ENCODE peak calls at places on chromosomes 3 and 15, in five cellular contexts. V is left ventricle myocardium inferior, I is psoas muscle, U is tibial artery, S is endothelial cell of umbilical vein. X is an unnamed sample.

GRCh38 chr3:14885307-14885706 is 62.1 kb upstream of the NR2C2 start:
- DNase-seq in I (no peak), U (no peak), S (no peak), V (no peak), X (no peak)

GRCh38 chr3:3782469-3782868 is 16.8 kb upstream of the LRRN1 start:
- DNase-seq in V (no peak), I (no peak), U (no peak), S (no peak), X (no peak)

GRCh38 chr3:189355481-189356201 is 183.9 kb downstream of the TPRG1 start:
- DNase-seq in I (no peak), V (no peak), U (no peak), S (no peak), X (peak)

GRCh38 chr15:80153900-80154299 is 1.1 kb downstream of the FAH start:
- DNase-seq in U (no peak), I (peak), V (no peak), S (no peak), X (no peak)

GRCh38 chr3:74891312-74891711 is 276.9 kb upstream of the CNTN3 start:
- DNase-seq in S (no peak), V (no peak), U (no peak), I (no peak), X (no peak)

GRCh38 chr3:170751083-170751893 is 118.7 kb downstream of the RPL22L1 start:
- DNase-seq in I (peak), V (peak), S (peak), U (peak), X (peak)

GRCh38 chr3:27376109-27376772 is 7.1 kb upstream of the NEK10 start:
- DNase-seq in U (no peak), S (no peak), I (no peak), V (no peak), X (no peak)

GRCh38 chr15:35690698-35691116 is 144.7 kb upstream of the DPH6 start:
- DNase-seq in U (peak), S (peak), V (no peak), I (no peak), X (peak)

GRCh38 chr15:99239545-99240198 is 9.7 kb downstream of the TTC23 start:
- DNase-seq in V (no peak), U (no peak), S (peak), I (no peak), X (no peak)

GRCh38 chr3:184289426-184289938 is 9.6 kb upstream of the PSMD2 start:
- DNase-seq in S (peak), V (peak), I (peak), U (no peak), X (no peak)

GRCh38 chr15:43977072-43977884 is 150.5 kb downstream of the WDR76 start:
- DNase-seq in V (no peak), S (peak), U (no peak), I (no peak), X (no peak)

GRCh38 chr3:156676467-156677119 is 2.2 kb downstream of the TIPARP start:
- DNase-seq in V (no peak), S (no peak), I (no peak), U (no peak), X (no peak)

GRCh38 chr15:38068600-38068999 is 134.2 kb downstream of the TMCO5A start:
- DNase-seq in I (no peak), S (no peak), U (no peak), V (no peak), X (no peak)

GRCh38 chr3:186825294-186825821 is 17.2 kb upstream of the ADIPOQ start:
- DNase-seq in I (no peak), U (no peak), V (no peak), S (no peak), X (no peak)

GRCh38 chr3:41026394-41027177 is 172.7 kb upstream of the CTNNB1 start:
- DNase-seq in S (peak), U (peak), V (peak), I (peak), X (peak)

GRCh38 chr3:124784686-124785382 is 54.6 kb downstream of the UMPS start:
- DNase-seq in I (peak), S (no peak), V (no peak), U (no peak), X (no peak)

GRCh38 chr3:172776049-172776717 is 25.7 kb downstream of the ECT2 start:
- DNase-seq in V (no peak), S (no peak), U (no peak), I (no peak), X (no peak)

GRCh38 chr3:61730058-61730457 is 168.7 kb downstream of the PTPRG start:
- DNase-seq in S (no peak), U (no peak), I (peak), V (no peak), X (no peak)

GRCh38 chr3:46282041-46282440 is 39.8 kb downstream of the CCR3 start:
- DNase-seq in I (no peak), S (no peak), U (no peak), V (no peak), X (no peak)

GRCh38 chr15:51681303-51681963 is at the start of gene SCG3:
- DNase-seq in V (peak), I (peak), U (peak), S (peak), X (peak)

GRCh38 chr3:30810617-30811016 is 83.8 kb downstream of the GADL1 start:
- DNase-seq in S (no peak), V (peak), U (no peak), I (no peak), X (no peak)

GRCh38 chr3:141237701-141238521 is 6.3 kb downstream of the PXYLP1 start:
- DNase-seq in I (peak), V (peak), S (no peak), U (no peak), X (no peak)

GRCh38 chr15:77684341-77685081 is 51.8 kb upstream of the LINGO1 start:
- DNase-seq in I (no peak), V (no peak), U (no peak), S (no peak), X (no peak)

GRCh38 chr3:10997196-10997595 is 4.6 kb downstream of the SLC6A1 start:
- DNase-seq in V (no peak), U (no peak), I (no peak), S (no peak), X (no peak)

GRCh38 chr15:43150171-43150929 is 17.0 kb downstream of the TMEM62 start:
- DNase-seq in V (no peak), U (no peak), I (no peak), S (peak), X (no peak)

GRCh38 chr3:43969944-43970343 is 271.7 kb upstream of the TOPAZ1 start:
- DNase-seq in I (no peak), U (no peak), S (no peak), V (no peak), X (no peak)

GRCh38 chr3:42123012-42123581 is 31.9 kb downstream of the TRAK1 start:
- DNase-seq in I (no peak), U (no peak), S (no peak), V (no peak), X (no peak)

GRCh38 chr3:131474115-131474514 is 28.7 kb downstream of the MRPL3 start:
- DNase-seq in S (no peak), I (no peak), U (no peak), V (no peak), X (no peak)

GRCh38 chr3:194003128-194004057 is 132.6 kb upstream of the HES1 start:
- DNase-seq in V (peak), U (peak), I (peak), S (peak), X (peak)

GRCh38 chr15:96323250-96324162 is 7.0 kb upstream of the NR2F2 start:
- DNase-seq in I (no peak), U (no peak), V (no peak), S (peak), X (no peak)

GRCh38 chr3:178255315-178255714 is 280.9 kb upstream of the KCNMB2 start:
- DNase-seq in I (no peak), S (peak), U (no peak), V (no peak), X (no peak)

GRCh38 chr15:80059786-80060489 is 462 bp downstream of the ZFAND6 start:
- DNase-seq in I (no peak), U (peak), S (peak), V (no peak), X (no peak)

GRCh38 chr3:51276046-51276445 is 109.0 kb upstream of the MANF start:
- DNase-seq in V (no peak), I (no peak), U (no peak), S (no peak), X (no peak)

GRCh38 chr3:160205606-160206005 is 19.6 kb upstream of the C3orf80 start:
- DNase-seq in V (no peak), I (no peak), U (no peak), S (no peak), X (no peak)

GRCh38 chr3:160213181-160213580 is 12.0 kb upstream of the C3orf80 start:
- DNase-seq in U (no peak), V (no peak), S (no peak), I (no peak), X (no peak)

GRCh38 chr3:160210799-160211221 is 14.4 kb upstream of the C3orf80 start:
- DNase-seq in S (peak), U (no peak), I (no peak), V (no peak), X (no peak)
- TF ChIP-seq CTCF in S (no peak), U (no peak), I (no peak), V (no peak), X (peak)

GRCh38 chr3:149810846-149811245 is 2.2 kb upstream of the RNF13 start:
- DNase-seq in S (no peak), I (no peak), U (no peak), V (no peak), X (no peak)

GRCh38 chr3:149815318-149815717 is 2.3 kb downstream of the RNF13 start:
- DNase-seq in V (no peak), S (no peak), U (no peak), I (no peak), X (no peak)

GRCh38 chr3:149813367-149814281 is 609 bp downstream of the RNF13 start:
- DNase-seq in I (peak), V (no peak), U (peak), S (peak), X (no peak)

GRCh38 chr3:149812165-149812605 is 830 bp upstream of the RNF13 start:
- DNase-seq in U (no peak), S (no peak), V (no peak), I (no peak), X (peak)

GRCh38 chr3:149812606-149813366 is at the start of gene RNF13:
- DNase-seq in U (peak), S (peak), I (peak), V (peak), X (peak)
- TF ChIP-seq CTCF in U (no peak), S (no peak), I (no peak), V (no peak), X (no peak)

GRCh38 chr15:63446260-63446659 is 58.1 kb upstream of the USP3 start:
- DNase-seq in S (no peak), V (no peak), I (no peak), U (no peak), X (no peak)

GRCh38 chr15:63449711-63450110 is 54.7 kb upstream of the USP3 start:
- DNase-seq in S (no peak), I (no peak), V (no peak), U (no peak), X (no peak)

GRCh38 chr15:63444607-63445006 is 59.8 kb upstream of the USP3 start:
- DNase-seq in S (no peak), U (no peak), I (no peak), V (no peak), X (no peak)

GRCh38 chr15:63448261-63448660 is 56.1 kb upstream of the USP3 start:
- DNase-seq in S (no peak), V (no peak), I (no peak), U (peak), X (no peak)

DNA sequence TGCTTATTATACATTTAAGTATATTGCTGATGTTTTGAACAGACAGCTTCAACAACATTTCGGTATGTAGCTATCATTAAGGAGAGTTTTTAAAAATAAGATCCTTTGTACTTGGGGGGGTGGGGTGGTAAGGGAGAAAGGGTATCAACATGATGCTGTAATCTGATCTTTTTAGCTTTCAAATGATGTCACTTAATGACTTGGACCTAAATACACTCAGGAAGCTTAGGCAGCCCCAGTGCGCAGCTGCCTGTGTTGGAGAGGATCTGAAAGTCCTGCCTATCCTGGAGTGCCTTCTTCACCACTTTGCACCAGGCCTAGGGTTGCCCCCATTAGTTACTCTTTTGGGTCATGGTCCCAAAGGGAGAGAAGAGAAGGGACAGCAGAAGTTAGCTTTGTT is 57.1 kb upstream of the USP3 start:
- DNase-seq in I (no peak), V (no peak), S (no peak), U (no peak), X (no peak)
- TF ChIP-seq CTCF in I (no peak), V (no peak), S (no peak), U (no peak), X (no peak)

GRCh38 chr3:66037330-66037985 is 1.3 kb downstream of the MAGI1 start:
- DNase-seq in S (peak), V (peak), U (peak), I (peak), X (no peak)
- TF ChIP-seq CTCF in S (peak), V (peak), U (peak), I (no peak), X (peak)

GRCh38 chr3:69126999-69127398 is 4.6 kb upstream of the LMOD3 start:
- DNase-seq in I (no peak), S (no peak), U (no peak), V (no peak), X (no peak)
- TF ChIP-seq CTCF in I (no peak), S (no peak), U (no peak), V (no peak), X (no peak)

GRCh38 chr15:90187257-90187868 is 13.8 kb upstream of the SEMA4B start:
- DNase-seq in I (no peak), S (no peak), V (no peak), U (no peak), X (no peak)

GRCh38 chr15:90191344-90191687 is 9.8 kb upstream of the SEMA4B start:
- DNase-seq in U (no peak), V (no peak), I (no peak), S (no peak), X (no peak)

GRCh38 chr15:90190606-90191343 is 10.4 kb upstream of the SEMA4B start:
- DNase-seq in I (no peak), V (no peak), U (no peak), S (no peak), X (no peak)

GRCh38 chr15:90189781-90190467 is 11.2 kb upstream of the SEMA4B start:
- DNase-seq in V (no peak), S (no peak), U (no peak), I (no peak), X (no peak)

DNA sequence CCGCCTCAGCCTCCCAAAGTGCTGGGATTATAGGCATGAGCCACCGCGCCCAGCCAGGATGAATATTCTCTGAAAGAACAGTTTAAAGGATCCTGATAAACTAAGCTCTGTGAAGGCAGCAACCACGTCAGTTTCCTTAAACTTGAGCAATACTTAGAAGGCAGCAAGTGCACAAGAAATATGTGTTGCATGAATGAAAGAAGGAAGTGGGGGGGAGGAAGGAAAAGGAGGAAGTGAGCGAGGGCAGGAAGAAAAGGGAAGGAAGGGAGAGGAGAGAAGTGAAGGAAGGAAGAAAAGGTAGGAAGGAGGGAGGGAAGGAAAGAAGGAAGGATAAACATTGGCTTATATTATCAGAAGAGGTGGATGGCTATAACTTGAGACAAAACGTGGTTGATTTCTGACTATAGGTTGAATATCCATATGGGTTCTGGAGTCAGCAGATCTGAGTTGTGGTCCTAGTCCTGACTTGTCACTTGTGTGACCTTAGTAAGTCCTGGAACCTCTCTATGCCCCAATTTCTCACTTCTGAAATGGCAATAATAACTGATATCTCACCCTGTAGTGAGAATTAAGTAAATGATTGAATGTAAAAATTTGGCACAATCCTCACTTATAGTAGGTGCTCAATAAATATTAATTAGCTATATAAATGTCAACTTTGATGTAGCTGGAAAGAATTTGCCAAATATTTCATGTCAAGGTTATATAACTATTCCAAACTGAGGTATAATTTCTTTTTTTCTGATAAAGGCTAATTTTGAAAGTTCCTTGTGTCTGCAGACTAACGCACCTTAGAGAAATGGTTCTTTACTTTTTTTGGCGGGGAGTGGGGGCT is 12.0 kb upstream of the SEMA4B start:
- DNase-seq in U (no peak), V (no peak), S (no peak), I (no peak), X (no peak)
- TF ChIP-seq CTCF in U (no peak), V (no peak), S (no peak), I (no peak), X (no peak)

GRCh38 chr3:188284455-188285212 is 130.7 kb downstream of the LPP start:
- DNase-seq in U (no peak), V (no peak), S (no peak), I (no peak), X (no peak)

GRCh38 chr3:188286087-188286513 is 132.1 kb downstream of the LPP start:
- DNase-seq in S (peak), V (no peak), U (peak), I (peak), X (peak)

GRCh38 chr3:188280627-188281026 is 126.7 kb downstream of the LPP start:
- DNase-seq in I (no peak), S (no peak), U (no peak), V (no peak), X (no peak)

GRCh38 chr3:188282871-188283270 is 128.9 kb downstream of the LPP start:
- DNase-seq in U (no peak), I (no peak), S (no peak), V (no peak), X (no peak)

GRCh38 chr3:188283347-188283746 is 129.4 kb downstream of the LPP start:
- DNase-seq in S (no peak), I (no peak), V (no peak), U (peak), X (no peak)
- TF ChIP-seq CTCF in S (no peak), I (no peak), V (no peak), U (peak), X (peak)

GRCh38 chr3:85821130-85821756 is 862.5 kb downstream of the CADM2 start:
- DNase-seq in V (no peak), S (peak), U (no peak), I (no peak), X (peak)
- TF ChIP-seq CTCF in V (peak), S (peak), U (no peak), I (no peak), X (peak)